ENCODE peak calls at places on chromosomes 7 and 10, in eight cellular contexts. J, T, H, L, A, Q, U and D are unnamed samples.

GRCh38 chr7:85102813-85103350 is 84.0 kb downstream of the SEMA3D start:
- DNase-seq in A (no peak), L (peak), H (no peak), U (no peak), T (no peak), Q (peak), J (no peak), D (no peak)

GRCh38 chr10:2214035-2214434 is 476.7 kb upstream of the ADARB2 start:
- DNase-seq in A (no peak), J (no peak), L (no peak), T (no peak), H (no peak), U (no peak), Q (peak), D (no peak)

GRCh38 chr7:4181446-4181845 is 500.6 kb upstream of the FOXK1 start:
- DNase-seq in U (no peak), J (no peak), Q (no peak), H (no peak), A (no peak), L (no peak), T (no peak), D (no peak)

GRCh38 chr10:6278519-6279120 is 75.9 kb downstream of the PFKFB3 start:
- DNase-seq in L (no peak), A (no peak), T (no peak), J (no peak), U (no peak), Q (no peak), H (no peak), D (no peak)

GRCh38 chr10:279655-280054 is 144.4 kb downstream of the ZMYND11 start:
- DNase-seq in L (no peak), Q (no peak), U (no peak), H (no peak), T (peak), A (no peak), J (no peak), D (no peak)

GRCh38 chr7:5831196-5831595 is 49.4 kb upstream of the OCM start:
- DNase-seq in A (no peak), H (no peak), T (no peak), Q (peak), U (no peak), J (no peak), L (no peak), D (no peak)

GRCh38 chr10:68871731-68872342 is 29.3 kb upstream of the DDX50 start:
- DNase-seq in A (peak), Q (peak), J (peak), H (no peak), T (no peak), L (peak), U (no peak), D (no peak)

GRCh38 chr10:618229-618989 is 71.1 kb downstream of the DIP2C start:
- DNase-seq in Q (no peak), L (no peak), T (no peak), U (no peak), A (no peak), J (no peak), H (no peak), D (peak)

GRCh38 chr7:15848362-15848761 is 161.9 kb upstream of the MEOX2 start:
- DNase-seq in Q (no peak), U (no peak), H (no peak), J (no peak), L (peak), T (no peak), A (no peak), D (no peak)

GRCh38 chr7:31663072-31663471 is 23.9 kb upstream of the PPP1R17 start:
- DNase-seq in Q (no peak), U (no peak), J (no peak), T (no peak), L (no peak), H (no peak), A (no peak), D (no peak)

GRCh38 chr7:33558961-33559710 is 346.2 kb upstream of the BMPER start:
- DNase-seq in A (no peak), T (no peak), H (no peak), U (no peak), J (no peak), L (no peak), Q (no peak), D (no peak)

GRCh38 chr10:31586708-31587107 is 267.7 kb downstream of the ZEB1 start:
- DNase-seq in T (no peak), A (no peak), L (no peak), U (no peak), Q (no peak), H (no peak), J (no peak), D (no peak)

GRCh38 chr7:2754912-2755311 is 66.9 kb downstream of the AMZ1 start:
- DNase-seq in H (no peak), L (no peak), Q (no peak), T (no peak), A (no peak), J (no peak), U (no peak), D (no peak)

GRCh38 chr7:71229699-71230098 is 97.8 kb downstream of the GALNT17 start:
- DNase-seq in A (no peak), Q (no peak), T (no peak), H (no peak), U (no peak), L (no peak), J (peak), D (no peak)

GRCh38 chr10:24849537-24850299 is 102.7 kb downstream of the PRTFDC1 start:
- DNase-seq in H (no peak), Q (peak), T (no peak), A (peak), J (no peak), U (no peak), L (no peak), D (peak)

GRCh38 chr7:39504963-39505362 is 61.2 kb upstream of the YAE1 start:
- DNase-seq in U (no peak), Q (peak), T (no peak), J (no peak), H (no peak), A (no peak), L (peak), D (no peak)

GRCh38 chr10:123633106-123633505 is 33.0 kb upstream of the GPR26 start:
- DNase-seq in A (no peak), J (no peak), U (no peak), Q (no peak), T (no peak), H (no peak), L (no peak), D (no peak)

GRCh38 chr7:32660936-32661335 is 165.6 kb downstream of the AVL9 start:
- DNase-seq in H (no peak), L (no peak), Q (no peak), J (no peak), U (no peak), T (no peak), A (no peak), D (no peak)

GRCh38 chr7:143936087-143937009 is 1.3 kb downstream of the OR2F2 start:
- DNase-seq in L (peak), U (no peak), H (no peak), A (no peak), T (no peak), Q (peak), J (no peak), D (no peak)

GRCh38 chr10:24440817-24441790 is 232.2 kb downstream of the KIAA1217 start:
- DNase-seq in A (no peak), J (no peak), U (no peak), T (no peak), H (no peak), L (peak), Q (peak), D (no peak)